ENCODE peak calls at places on chromosomes 16 and 17, in six cellular contexts. One of them, this sample, is unnamed. For H4K20me1, the result is how much of the 10 kb centered on the place peaks cover.

GRCh38 chr16:26982422-26982821 is 84.3 kb upstream of the C16orf82 start:
- DNase-seq in SK-N-SH: no peak
- DNase-seq in K562: no peak
- DNase-seq in HCT116: no peak
- DNase-seq in GM12878: no peak
- DNase-seq in HepG2: no peak
- DNase-seq in this sample: no peak

GRCh38 chr16:6709736-6710135 is 622.9 kb upstream of the RBFOX1 start:
- DNase-seq in SK-N-SH: no peak
- DNase-seq in K562: no peak
- DNase-seq in HCT116: no peak
- DNase-seq in GM12878: no peak
- DNase-seq in HepG2: no peak
- DNase-seq in this sample: no peak

GRCh38 chr17:54781389-54781788 is 119.3 kb upstream of the TOM1L1 start:
- DNase-seq in SK-N-SH: no peak
- DNase-seq in K562: no peak
- DNase-seq in HCT116: no peak
- DNase-seq in GM12878: no peak
- DNase-seq in HepG2: no peak
- DNase-seq in this sample: no peak

GRCh38 chr16:80129791-80130190 is 411.0 kb upstream of the DYNLRB2 start:
- DNase-seq in SK-N-SH: no peak
- DNase-seq in K562: no peak
- DNase-seq in HCT116: no peak
- DNase-seq in GM12878: no peak
- DNase-seq in HepG2: no peak
- DNase-seq in this sample: no peak

GRCh38 chr17:34299918-34300600 is 14.5 kb downstream of the CCL11 start:
- DNase-seq in SK-N-SH: no peak
- DNase-seq in K562: no peak
- DNase-seq in HCT116: no peak
- DNase-seq in GM12878: no peak
- DNase-seq in HepG2: no peak
- DNase-seq in this sample: no peak

GRCh38 chr16:2963611-2964415 is at the start of gene KREMEN2:
- DNase-seq in SK-N-SH: peak
- DNase-seq in K562: peak
- DNase-seq in HCT116: peak
- DNase-seq in GM12878: no peak
- DNase-seq in HepG2: peak
- DNase-seq in this sample: peak

GRCh38 chr17:2267354-2267753 is 36.2 kb downstream of the SMG6 start:
- DNase-seq in SK-N-SH: peak
- DNase-seq in K562: no peak
- DNase-seq in HCT116: no peak
- DNase-seq in GM12878: no peak
- DNase-seq in HepG2: no peak
- DNase-seq in this sample: no peak

GRCh38 chr17:41061969-41062368 is 2.1 kb upstream of the KRTAP2-3 start:
- DNase-seq in SK-N-SH: no peak
- DNase-seq in K562: no peak
- DNase-seq in HCT116: no peak
- DNase-seq in GM12878: no peak
- DNase-seq in HepG2: peak
- DNase-seq in this sample: no peak

GRCh38 chr17:81831957-81832607 is 1.0 kb downstream of the MCRIP1 start:
- DNase-seq in SK-N-SH: no peak
- DNase-seq in K562: no peak
- DNase-seq in HCT116: no peak
- DNase-seq in GM12878: no peak
- DNase-seq in HepG2: no peak
- DNase-seq in this sample: no peak

GRCh38 chr17:1561420-1562177 is 993 bp downstream of the PITPNA start:
- DNase-seq in SK-N-SH: peak
- DNase-seq in K562: peak
- DNase-seq in HCT116: no peak
- DNase-seq in GM12878: no peak
- DNase-seq in HepG2: no peak
- DNase-seq in this sample: peak

GRCh38 chr16:16143038-16143763 is 80.1 kb downstream of the ABCC6 start:
- DNase-seq in SK-N-SH: no peak
- DNase-seq in K562: peak
- DNase-seq in HCT116: no peak
- DNase-seq in GM12878: no peak
- DNase-seq in HepG2: peak
- DNase-seq in this sample: peak

GRCh38 chr16:54817432-54817831 is 113.2 kb upstream of the IRX5 start:
- DNase-seq in SK-N-SH: peak
- DNase-seq in K562: peak
- DNase-seq in HCT116: no peak
- DNase-seq in GM12878: no peak
- DNase-seq in HepG2: peak
- DNase-seq in this sample: peak

GRCh38 chr17:14622622-14623101 is 321.8 kb downstream of the HS3ST3B1 start:
- DNase-seq in SK-N-SH: no peak
- DNase-seq in K562: no peak
- DNase-seq in HCT116: no peak
- DNase-seq in GM12878: no peak
- DNase-seq in HepG2: no peak
- DNase-seq in this sample: no peak

GRCh38 chr16:74186589-74186988 is 110.0 kb upstream of the PSMD7 start:
- DNase-seq in SK-N-SH: peak
- DNase-seq in K562: no peak
- DNase-seq in HCT116: no peak
- DNase-seq in GM12878: no peak
- DNase-seq in HepG2: no peak
- DNase-seq in this sample: no peak

GRCh38 chr16:57628008-57628781 is at the start of gene ADGRG1:
- DNase-seq in SK-N-SH: peak
- DNase-seq in K562: peak
- DNase-seq in HCT116: peak
- DNase-seq in GM12878: no peak
- DNase-seq in HepG2: peak
- DNase-seq in this sample: peak

GRCh38 chr17:59470624-59471297 is 94.6 kb upstream of the DHX40 start:
- DNase-seq in SK-N-SH: no peak
- DNase-seq in K562: no peak
- DNase-seq in HCT116: no peak
- DNase-seq in GM12878: no peak
- DNase-seq in HepG2: no peak
- DNase-seq in this sample: no peak

GRCh38 chr17:75518201-75518600 is 1.9 kb downstream of the TSEN54 start:
- DNase-seq in SK-N-SH: no peak
- DNase-seq in K562: no peak
- DNase-seq in HCT116: no peak
- DNase-seq in GM12878: peak
- DNase-seq in HepG2: no peak
- DNase-seq in this sample: no peak

GRCh38 chr17:12613566-12613965 is 52.1 kb upstream of the MYOCD start:
- DNase-seq in SK-N-SH: no peak
- DNase-seq in K562: no peak
- DNase-seq in HCT116: no peak
- DNase-seq in GM12878: no peak
- DNase-seq in HepG2: no peak
- DNase-seq in this sample: peak

GRCh38 chr16:82414476-82414875 is 212.3 kb upstream of the CDH13 start:
- DNase-seq in SK-N-SH: no peak
- DNase-seq in K562: no peak
- DNase-seq in HCT116: no peak
- DNase-seq in GM12878: no peak
- DNase-seq in HepG2: no peak
- DNase-seq in this sample: no peak

GRCh38 chr16:20023190-20023589 is 50.5 kb downstream of the GPR139 start:
- DNase-seq in SK-N-SH: no peak
- DNase-seq in K562: peak
- DNase-seq in HCT116: no peak
- DNase-seq in GM12878: no peak
- DNase-seq in HepG2: peak
- DNase-seq in this sample: peak

GRCh38 chr17:37737081-37737480 is 7.8 kb downstream of the HNF1B start:
- DNase-seq in SK-N-SH: no peak
- DNase-seq in K562: no peak
- DNase-seq in HCT116: no peak
- DNase-seq in GM12878: no peak
- DNase-seq in HepG2: peak
- DNase-seq in this sample: no peak

GRCh38 chr17:55410722-55411462 is 10.7 kb downstream of the MMD start:
- DNase-seq in SK-N-SH: peak
- DNase-seq in K562: no peak
- DNase-seq in HCT116: no peak
- DNase-seq in GM12878: no peak
- DNase-seq in HepG2: peak
- DNase-seq in this sample: no peak

GRCh38 chr16:57611184-57611583 is 17.2 kb upstream of the ADGRG1 start:
- DNase-seq in SK-N-SH: no peak
- DNase-seq in K562: no peak
- DNase-seq in HCT116: no peak
- DNase-seq in GM12878: no peak
- DNase-seq in HepG2: no peak
- DNase-seq in this sample: no peak

GRCh38 chr17:75634376-75634740 is 1.1 kb downstream of the SMIM5 start:
- DNase-seq in SK-N-SH: peak
- DNase-seq in K562: no peak
- DNase-seq in HCT116: no peak
- DNase-seq in GM12878: no peak
- DNase-seq in HepG2: no peak
- DNase-seq in this sample: no peak

GRCh38 chr17:39196191-39196819 is 1.2 kb downstream of the CACNB1 start:
- DNase-seq in SK-N-SH: no peak
- DNase-seq in K562: no peak
- DNase-seq in HCT116: no peak
- DNase-seq in GM12878: no peak
- DNase-seq in HepG2: no peak
- DNase-seq in this sample: no peak

DNA sequence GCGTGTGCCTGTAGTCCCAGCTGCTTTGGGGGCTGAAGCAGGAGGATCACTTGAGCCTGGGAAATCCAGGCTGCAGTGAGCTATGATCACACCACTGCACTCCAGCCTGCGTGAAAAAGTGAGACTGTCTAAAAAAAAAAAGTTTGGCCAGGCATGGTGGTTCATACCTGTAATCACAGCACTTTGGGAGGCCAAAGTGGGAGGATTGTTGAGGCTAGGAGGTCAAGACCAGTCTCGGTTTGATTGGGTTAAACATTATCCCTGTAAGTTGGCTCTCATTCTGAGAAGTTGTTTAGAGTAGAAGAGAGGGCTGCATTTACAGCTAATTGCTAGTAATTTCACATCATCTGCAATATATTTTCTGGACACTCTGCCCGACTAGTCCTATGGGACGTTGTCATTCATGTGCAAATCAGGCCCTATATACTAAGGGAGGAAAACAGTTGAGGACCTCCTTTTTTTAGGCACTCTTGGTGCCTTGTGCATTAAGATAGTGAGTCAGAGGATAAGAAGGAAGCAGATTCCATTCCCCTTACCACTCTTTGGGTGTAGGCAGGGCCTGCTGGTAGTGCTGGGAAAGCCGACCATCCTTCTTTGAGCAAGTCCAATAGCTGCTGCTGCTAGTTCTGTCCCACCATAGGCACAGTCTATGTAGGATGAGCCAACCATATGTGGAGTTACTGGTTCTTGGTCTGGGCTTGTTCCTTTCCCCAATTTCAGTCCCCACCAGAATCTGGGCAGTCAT is 18.7 kb downstream of the HMOX2 start:
- DNase-seq in SK-N-SH: no peak
- DNase-seq in K562: no peak
- DNase-seq in HCT116: peak
- DNase-seq in GM12878: no peak
- DNase-seq in HepG2: no peak
- DNase-seq in this sample: no peak
- TF ChIP-seq REST in SK-N-SH: no peak
- TF ChIP-seq REST in K562: no peak
- TF ChIP-seq REST in HCT116: no peak
- TF ChIP-seq REST in GM12878: no peak
- TF ChIP-seq REST in HepG2: no peak
- TF ChIP-seq REST in this sample: no peak

GRCh38 chr16:89334988-89335802 is 117.7 kb downstream of the ZNF778 start:
- DNase-seq in SK-N-SH: no peak
- DNase-seq in K562: no peak
- DNase-seq in HCT116: no peak
- DNase-seq in GM12878: no peak
- DNase-seq in HepG2: no peak
- DNase-seq in this sample: peak
- H4K20me1 ChIP-seq in SK-N-SH: half or more
- H4K20me1 ChIP-seq in K562: half or more
- H4K20me1 ChIP-seq in HCT116: under half
- H4K20me1 ChIP-seq in GM12878: under half
- H4K20me1 ChIP-seq in HepG2: half or more
- H4K20me1 ChIP-seq in this sample: half or more

GRCh38 chr16:67509016-67509415 is 19.6 kb upstream of the RIPOR1 start:
- DNase-seq in SK-N-SH: no peak
- DNase-seq in K562: peak
- DNase-seq in HCT116: no peak
- DNase-seq in GM12878: no peak
- DNase-seq in HepG2: no peak
- DNase-seq in this sample: no peak

GRCh38 chr16:67506468-67506867 is 22.2 kb upstream of the RIPOR1 start:
- DNase-seq in SK-N-SH: no peak
- DNase-seq in K562: no peak
- DNase-seq in HCT116: no peak
- DNase-seq in GM12878: no peak
- DNase-seq in HepG2: no peak
- DNase-seq in this sample: peak

GRCh38 chr16:67499159-67499558 is 15.8 kb upstream of the AGRP start:
- DNase-seq in SK-N-SH: no peak
- DNase-seq in K562: peak
- DNase-seq in HCT116: no peak
- DNase-seq in GM12878: no peak
- DNase-seq in HepG2: no peak
- DNase-seq in this sample: no peak

GRCh38 chr16:67504190-67505021 is 21.1 kb upstream of the AGRP start:
- DNase-seq in SK-N-SH: no peak
- DNase-seq in K562: peak
- DNase-seq in HCT116: no peak
- DNase-seq in GM12878: no peak
- DNase-seq in HepG2: peak
- DNase-seq in this sample: no peak
- TF ChIP-seq REST in SK-N-SH: no peak
- TF ChIP-seq REST in K562: no peak
- TF ChIP-seq REST in HCT116: no peak
- TF ChIP-seq REST in GM12878: no peak
- TF ChIP-seq REST in HepG2: no peak
- TF ChIP-seq REST in this sample: no peak

DNA sequence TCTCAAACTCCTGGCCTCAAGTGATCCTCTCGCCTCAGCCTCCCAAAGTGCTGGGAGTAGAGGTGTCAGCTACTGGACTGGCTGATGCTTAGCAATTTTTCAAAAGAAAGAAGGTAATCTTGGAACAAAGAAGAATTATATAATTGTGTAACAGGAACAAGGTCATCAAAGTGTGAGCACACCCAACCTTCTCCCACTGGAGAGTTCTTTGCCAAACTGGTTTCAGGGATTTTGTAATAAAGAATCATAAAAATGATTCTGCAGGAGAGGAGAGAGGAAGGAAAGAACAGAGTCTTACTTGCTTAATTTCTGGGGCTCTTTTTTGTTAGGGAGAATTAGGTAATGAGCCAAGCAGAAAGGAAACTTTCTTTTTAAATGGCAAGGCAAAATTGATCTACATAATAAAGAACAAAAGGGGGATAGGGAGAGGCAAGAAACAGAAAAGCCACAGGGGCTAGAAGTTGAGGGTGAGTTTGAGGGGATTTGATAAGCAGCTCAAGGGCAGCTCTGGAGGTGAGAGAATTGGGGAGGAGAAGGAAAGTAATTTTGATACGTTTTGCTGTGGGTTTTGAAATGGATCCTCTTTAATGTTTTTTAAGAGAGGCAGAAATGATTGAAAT is 21.3 kb downstream of the CHD9NB start:
- DNase-seq in SK-N-SH: no peak
- DNase-seq in K562: no peak
- DNase-seq in HCT116: no peak
- DNase-seq in GM12878: no peak
- DNase-seq in HepG2: no peak
- DNase-seq in this sample: peak
- H4K20me1 ChIP-seq in SK-N-SH: under half
- H4K20me1 ChIP-seq in K562: under half
- H4K20me1 ChIP-seq in HCT116: under half
- H4K20me1 ChIP-seq in GM12878: under half
- H4K20me1 ChIP-seq in HepG2: under half
- H4K20me1 ChIP-seq in this sample: under half

This sample was measured in GM23338.